ENCODE peak calls at places on chromosome X, in five cellular contexts. T is CD4-positive, CD25-positive, alpha-beta regulatory T cell; I is head of caudate nucleus; H is stimulated activated CD4-positive, alpha-beta T cell treated with anti-CD3 and anti-CD28 coated beads, Interleukin-2, amount 100 ng/mL, for 24 hours; U is GM13977. K is an unnamed sample.

GRCh38 chrX:108199691-108200090 is 108.1 kb downstream of the ATG4A start:
- DNase-seq in H (no peak), U (no peak), I (peak), T (no peak), K (no peak)

GRCh38 chrX:46376246-46376885 is 168.9 kb downstream of the ZNF674 start:
- DNase-seq in I (peak), U (peak), H (peak), T (no peak), K (no peak)

GRCh38 chrX:53001958-53002357 is 43.6 kb upstream of the FAM156A start:
- DNase-seq in I (no peak), H (no peak), T (no peak), U (no peak), K (no peak)

GRCh38 chrX:56233682-56234081 is 1.5 kb downstream of the KLF8 start:
- DNase-seq in U (peak), T (no peak), I (peak), H (no peak), K (no peak)

GRCh38 chrX:3806630-3807029 is 93.2 kb upstream of the PRKX start:
- DNase-seq in T (no peak), U (no peak), H (no peak), I (no peak), K (no peak)

GRCh38 chrX:1099146-1099770 is 113.2 kb downstream of the CRLF2 start:
- DNase-seq in U (no peak), H (no peak), T (no peak), I (no peak), K (no peak)

GRCh38 chrX:29746326-29746725 is 469.0 kb upstream of the MAGEB2 start:
- DNase-seq in I (no peak), T (no peak), H (no peak), U (no peak), K (no peak)

GRCh38 chrX:43655961-43656494 is at the start of gene MAOA:
- DNase-seq in I (peak), H (peak), T (peak), U (no peak), K (peak)

GRCh38 chrX:44974462-44974861 is 101.5 kb downstream of the KDM6A start:
- DNase-seq in T (no peak), I (no peak), U (no peak), H (no peak), K (no peak)

GRCh38 chrX:70172226-70172625 is 5.1 kb upstream of the DGAT2L6 start:
- DNase-seq in U (no peak), I (no peak), T (no peak), H (no peak), K (no peak)

GRCh38 chrX:10156199-10157031 is at the start of gene CLCN4:
- DNase-seq in H (no peak), U (peak), I (peak), T (no peak), K (peak)

GRCh38 chrX:19723427-19723826 is 164.0 kb downstream of the SH3KBP1 start:
- DNase-seq in H (no peak), T (no peak), U (no peak), I (no peak), K (no peak)

GRCh38 chrX:119477812-119478232 is 9.6 kb downstream of the SLC25A5 start:
- DNase-seq in H (no peak), T (no peak), U (no peak), I (no peak), K (no peak)

GRCh38 chrX:12378263-12378662 is 240.0 kb downstream of the FRMPD4 start:
- DNase-seq in I (no peak), H (no peak), U (no peak), T (no peak), K (no peak)

GRCh38 chrX:69507500-69507789 is 3.3 kb downstream of the NALF2 start:
- DNase-seq in U (no peak), I (no peak), T (no peak), H (no peak), K (no peak)

GRCh38 chrX:50459615-50460014 is 11.0 kb downstream of the DGKK start:
- DNase-seq in I (no peak), H (no peak), U (no peak), T (no peak), K (no peak)

GRCh38 chrX:3271485-3272186 is 74.8 kb downstream of the MXRA5 start:
- DNase-seq in T (no peak), H (no peak), I (no peak), U (no peak), K (no peak)

GRCh38 chrX:24619647-24620046 is 27.5 kb downstream of the PCYT1B start:
- DNase-seq in H (no peak), I (peak), T (no peak), U (no peak), K (peak)

GRCh38 chrX:20244936-20245335 is 21.8 kb downstream of the RPS6KA3 start:
- DNase-seq in I (no peak), T (no peak), U (no peak), H (no peak), K (no peak)

GRCh38 chrX:39955621-39956020 is 142.1 kb downstream of the BCOR start:
- DNase-seq in I (no peak), H (no peak), U (peak), T (no peak), K (no peak)

GRCh38 chrX:130055103-130055502 is 55.2 kb downstream of the ELF4 start:
- DNase-seq in H (no peak), U (no peak), T (no peak), I (no peak), K (no peak)

GRCh38 chrX:126027229-126027628 is 138.9 kb downstream of the DCAF12L2 start:
- DNase-seq in H (no peak), U (no peak), T (no peak), I (no peak), K (no peak)

GRCh38 chrX:152733261-152733975 is at the start of the genes CSAG1 and MAGEA12:
- DNase-seq in T (no peak), U (no peak), I (no peak), H (no peak), K (no peak)

GRCh38 chrX:109854096-109854495 is 121.0 kb upstream of the ACSL4 start:
- DNase-seq in I (no peak), U (no peak), T (no peak), H (no peak), K (no peak)

GRCh38 chrX:110173192-110174175 is 144.4 kb downstream of the AMMECR1 start:
- DNase-seq in U (no peak), H (no peak), I (no peak), T (no peak), K (no peak)

GRCh38 chrX:34563809-34564208 is 93.3 kb downstream of the TMEM47 start:
- DNase-seq in I (no peak), U (no peak), T (no peak), H (no peak), K (no peak)

GRCh38 chrX:154021131-154021611 is 1.5 kb upstream of the IRAK1 start:
- DNase-seq in U (no peak), H (peak), T (no peak), I (no peak), K (no peak)

GRCh38 chrX:154436597-154437397 is at the start of gene GDI1:
- DNase-seq in U (peak), H (peak), I (peak), T (peak), K (no peak)

GRCh38 chrX:33721927-33722326 is 410.2 kb downstream of the FAM47A start:
- DNase-seq in T (no peak), I (no peak), U (no peak), H (no peak), K (no peak)

GRCh38 chrX:140447150-140447549 is 57.7 kb downstream of the SOX3 start:
- DNase-seq in U (no peak), H (no peak), I (no peak), T (no peak), K (no peak)

GRCh38 chrX:11870789-11871188 is 112.8 kb downstream of the MSL3 start:
- DNase-seq in H (no peak), U (no peak), T (no peak), I (no peak), K (no peak)

GRCh38 chrX:31706456-31706855 is 634.6 kb upstream of the FTHL17 start:
- DNase-seq in I (no peak), U (no peak), H (no peak), T (no peak), K (no peak)

GRCh38 chrX:12901486-12901885 is 4.9 kb upstream of the TLR8 start:
- DNase-seq in T (peak), U (peak), I (peak), H (peak), K (no peak)

GRCh38 chrX:101550362-101550761 is at the start of gene ARMCX1:
- DNase-seq in I (peak), U (no peak), H (no peak), T (no peak), K (peak)

GRCh38 chrX:3669841-3670240 is 43.6 kb downstream of the PRKX start:
- DNase-seq in T (no peak), I (no peak), U (no peak), H (no peak), K (no peak)

GRCh38 chrX:115067812-115068211 is 50.4 kb upstream of the IL13RA2 start:
- DNase-seq in I (no peak), T (no peak), H (no peak), U (no peak), K (no peak)

GRCh38 chrX:11341274-11342256 is 48.4 kb downstream of the AMELX start:
- DNase-seq in H (no peak), I (no peak), U (peak), T (no peak), K (no peak)